ENCODE peak calls at places on chromosomes 4 and X, in five cellular contexts. H is OCI-LY7; Q is heart left ventricle; R is CD8-positive, alpha-beta T cell; Z is body of pancreas. E is an unnamed sample.

GRCh38 chr4:109511414-109511813 is 48.6 kb upstream of the MCUB start:
- DNase-seq in H (no peak), R (no peak), Q (no peak), Z (no peak), E (no peak)

GRCh38 chrX:108072746-108073145 is 18.6 kb downstream of the PSMD10 start:
- DNase-seq in R (no peak), Q (no peak), H (no peak), Z (no peak), E (no peak)

GRCh38 chrX:114800719-114801118 is 216.7 kb downstream of the IL13RA2 start:
- DNase-seq in Q (no peak), R (no peak), Z (no peak), H (no peak), E (no peak)

GRCh38 chr4:11512861-11513260 is 84.2 kb upstream of the HS3ST1 start:
- DNase-seq in Z (no peak), H (no peak), R (no peak), Q (no peak), E (no peak)

GRCh38 chrX:18461431-18461830 is 36.0 kb downstream of the CDKL5 start:
- DNase-seq in Z (no peak), R (no peak), H (no peak), Q (no peak), E (no peak)

GRCh38 chr4:10806993-10807645 is 122.6 kb upstream of the CLNK start:
- DNase-seq in R (no peak), H (no peak), Q (no peak), Z (no peak), E (no peak)

GRCh38 chr4:54217642-54218486 is 11.2 kb upstream of the PDGFRA start:
- DNase-seq in Z (peak; percentile 80), H (peak; percentile 75), Q (peak; percentile 82), R (peak; percentile 60), E (no peak)

GRCh38 chr4:88070031-88070430 is 62.6 kb downstream of the PKD2 start:
- DNase-seq in H (no peak), R (no peak), Q (no peak), Z (no peak), E (no peak)

GRCh38 chr4:65999518-65999871 is 329.2 kb upstream of the EPHA5 start:
- DNase-seq in Z (no peak), R (no peak), H (no peak), Q (no peak), E (no peak)

GRCh38 chrX:103616676-103617186 is 9.0 kb downstream of the TCEAL3 start:
- DNase-seq in Z (peak; percentile 28), R (no peak), H (no peak), Q (no peak), E (no peak)

GRCh38 chrX:116232833-116233232 is 62.3 kb downstream of the AGTR2 start:
- DNase-seq in Z (no peak), R (no peak), H (no peak), Q (no peak), E (no peak)

GRCh38 chrX:81316163-81316562 is 114.3 kb downstream of the SH3BGRL start:
- DNase-seq in R (no peak), Q (no peak), H (no peak), Z (no peak), E (no peak)

GRCh38 chr4:119647558-119647957 is 19.0 kb upstream of the PDE5A start:
- DNase-seq in Z (no peak), H (no peak), Q (no peak), R (no peak), E (no peak)

GRCh38 chrX:106963111-106963510 is 36.9 kb downstream of the MORC4 start:
- DNase-seq in Q (no peak), Z (no peak), R (no peak), H (no peak), E (no peak)

GRCh38 chr4:111943796-111944203 is 201.5 kb upstream of the FAM241A start:
- DNase-seq in Z (peak; percentile 68), Q (no peak), R (no peak), H (peak; percentile 20), E (no peak)

GRCh38 chrX:129798888-129799287 is 19.1 kb downstream of the SASH3 start:
- DNase-seq in Q (no peak), R (no peak), Z (no peak), H (no peak), E (no peak)

GRCh38 chr4:168995537-168996295 is 14.3 kb downstream of the CBR4 start:
- DNase-seq in R (no peak), H (no peak), Q (no peak), Z (no peak), E (no peak)

GRCh38 chrX:93874554-93874953 is 200.5 kb downstream of the FAM133A start:
- DNase-seq in Q (no peak), H (peak; percentile 0), Z (peak; percentile 14), R (no peak), E (no peak)

GRCh38 chr4:102610007-102610406 is 108.8 kb downstream of the NFKB1 start:
- DNase-seq in Q (no peak), R (no peak), H (peak; percentile 38), Z (no peak), E (no peak)

GRCh38 chr4:2354127-2354526 is 64.3 kb downstream of the ZFYVE28 start:
- DNase-seq in R (peak; percentile 35), H (peak; percentile 36), Z (no peak), Q (no peak), E (no peak)

GRCh38 chrX:137479394-137479793 is 86.5 kb upstream of the ZIC3 start:
- DNase-seq in Q (no peak), H (no peak), R (no peak), Z (peak; percentile 20), E (no peak)

GRCh38 chrX:8629871-8630270 is 102.1 kb downstream of the ANOS1 start:
- DNase-seq in Z (no peak), H (no peak), R (no peak), Q (no peak), E (no peak)

GRCh38 chr4:33649015-33649414 is 2595.3 kb downstream of the ARAP2 start:
- DNase-seq in H (no peak), Z (no peak), Q (no peak), R (no peak), E (no peak)

GRCh38 chr4:39227906-39228305 is 45.6 kb downstream of the WDR19 start:
- DNase-seq in R (no peak), Q (no peak), H (no peak), Z (no peak), E (no peak)

GRCh38 chrX:17500145-17500579 is 125.2 kb downstream of the NHS start:
- DNase-seq in Z (peak; percentile 3), R (no peak), Q (no peak), H (no peak), E (no peak)

GRCh38 chr4:91116861-91117260 is 989.7 kb downstream of the CCSER1 start:
- DNase-seq in R (no peak), H (no peak), Z (no peak), Q (no peak), E (no peak)

GRCh38 chr4:183903021-183903760 is 1.9 kb upstream of the STOX2 start:
- DNase-seq in R (no peak), Q (no peak), H (no peak), Z (no peak), E (no peak)

GRCh38 chrX:55907968-55908607 is 190.5 kb downstream of the RRAGB start:
- DNase-seq in Q (peak; percentile 50), H (no peak), R (peak; percentile 36), Z (peak; percentile 59), E (no peak)

GRCh38 chrX:30190426-30190825 is 24.9 kb upstream of the MAGEB2 start:
- DNase-seq in H (no peak), Z (no peak), R (no peak), Q (no peak), E (no peak)

GRCh38 chrX:30196322-30196721 is 19.0 kb upstream of the MAGEB2 start:
- DNase-seq in H (peak; percentile 0), Z (no peak), R (no peak), Q (no peak), E (no peak)
- TF ChIP-seq CTCF in H (peak; percentile 50), Z (no peak), R (no peak), Q (no peak), E (no peak)

GRCh38 chr4:3783691-3784306 is 17.6 kb downstream of the ADRA2C start:
- DNase-seq in R (no peak), Z (peak; percentile 24), H (no peak), Q (no peak), E (no peak)
- TF ChIP-seq CTCF in R (no peak), Z (peak; percentile 37), H (no peak), Q (peak; percentile 11), E (peak; percentile 29)

GRCh38 chr4:4248036-4248884 is at the start of gene TMEM128:
- DNase-seq in Q (peak; percentile 93), H (peak; percentile 94), Z (peak; percentile 94), R (peak; percentile 93), E (peak; percentile 97)
- TF ChIP-seq CTCF in Q (no peak), H (peak; percentile 23), Z (peak; percentile 39), R (no peak), E (peak; percentile 15)

GRCh38 chrX:121093011-121093410 is 45.6 kb downstream of the GLUD2 start:
- DNase-seq in Q (no peak), R (no peak), Z (no peak), H (no peak), E (no peak)
- TF ChIP-seq CTCF in Q (no peak), R (no peak), Z (no peak), H (no peak), E (no peak)

DNA sequence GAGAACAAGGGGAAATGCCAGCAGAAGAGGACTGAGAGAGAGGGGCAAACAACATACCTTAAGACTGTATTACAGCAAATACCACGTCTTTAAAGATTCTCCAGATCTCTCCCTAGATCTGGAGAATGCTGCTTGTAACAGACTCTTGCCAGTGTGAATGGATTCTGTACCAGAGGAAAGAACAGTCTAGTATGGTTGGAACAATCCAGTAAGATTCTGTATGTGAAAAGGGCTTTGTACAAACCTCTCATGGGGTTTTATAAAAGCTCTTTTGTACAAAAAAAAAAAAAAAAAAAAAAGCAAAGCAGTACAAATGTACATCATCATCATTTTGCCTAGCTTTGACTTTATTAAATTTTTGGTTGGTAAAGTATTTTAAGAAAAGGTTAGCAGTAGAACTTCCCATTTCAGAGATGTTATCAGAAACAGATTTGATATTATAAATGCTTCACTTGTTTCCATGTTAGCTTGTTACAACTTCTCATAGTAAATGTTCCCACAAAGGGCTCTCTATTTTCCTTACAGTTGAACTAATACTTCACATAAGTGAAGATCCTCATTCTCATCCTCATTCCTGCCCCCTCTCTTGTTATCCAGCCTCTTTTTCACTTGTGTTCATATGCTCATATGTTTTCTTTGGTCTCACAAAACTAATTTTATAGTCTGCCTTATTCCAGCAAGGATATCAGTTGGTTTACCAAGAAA is 144.2 kb downstream of the EDA start:
- DNase-seq in R (no peak), Q (no peak), H (no peak), Z (no peak), E (no peak)
- TF ChIP-seq CTCF in R (no peak), Q (no peak), H (no peak), Z (no peak), E (no peak)

E was measured in ascending aorta.